ENCODE peak calls at places on chromosomes 2 and 18, in eight cellular contexts. G is upper lobe of left lung; U is activated T-cell treated with anti-CD3 and anti-CD28 coated beads, Interleukin-2, amount 50 U/mL, for 72 hours; P is brain microvascular endothelial cell; R is astrocyte of the cerebellum; J is NCI-H1417; E is left kidney; Q is astrocyte of the spinal cord. N is an unnamed sample.

GRCh38 chr2:38065502-38066135 is 10.3 kb downstream of the CYP1B1 start:
- DNase-seq in P (no peak), J (no peak), E (peak; percentile 31), Q (no peak), G (no peak), R (no peak), U (no peak), N (no peak)

GRCh38 chr2:130853391-130853790 is 16.7 kb downstream of the ARHGEF4 start:
- DNase-seq in R (no peak), E (no peak), J (peak; percentile 47), P (no peak), U (no peak), G (no peak), Q (no peak), N (no peak)

GRCh38 chr18:57122906-57123510 is 23.9 kb upstream of the BOD1L2 start:
- DNase-seq in G (no peak), J (no peak), Q (no peak), P (no peak), R (no peak), E (no peak), U (no peak), N (no peak)

GRCh38 chr2:222728621-222729020 is 57.2 kb downstream of the MOGAT1 start:
- DNase-seq in G (no peak), R (no peak), J (no peak), E (no peak), P (no peak), U (no peak), Q (no peak), N (no peak)

GRCh38 chr2:77629529-77629928 is 107.4 kb upstream of the LRRTM4 start:
- DNase-seq in R (peak; percentile 2), P (no peak), E (no peak), J (peak; percentile 40), Q (no peak), G (no peak), U (no peak), N (no peak)

GRCh38 chr2:43387092-43388062 is 161.0 kb upstream of the ZFP36L2 start:
- DNase-seq in R (no peak), U (no peak), E (no peak), Q (peak; percentile 66), P (peak; percentile 31), G (peak; percentile 28), J (no peak), N (no peak)

GRCh38 chr18:41144444-41144843 is 810.6 kb upstream of the PIK3C3 start:
- DNase-seq in P (peak; percentile 56), U (no peak), E (no peak), J (no peak), R (no peak), G (no peak), Q (peak; percentile 59), N (no peak)

GRCh38 chr2:53859354-53860159 is at the start of gene GPR75:
- DNase-seq in E (peak; percentile 76), U (no peak), R (no peak), P (no peak), J (peak; percentile 42), G (peak; percentile 27), Q (peak; percentile 26), N (no peak)

GRCh38 chr18:52451252-52451651 is 111.3 kb downstream of the DCC start:
- DNase-seq in J (peak; percentile 93), E (peak; percentile 7), U (no peak), P (no peak), Q (no peak), G (no peak), R (no peak), N (no peak)

GRCh38 chr2:7661532-7661931 is 744.3 kb downstream of the RNF144A start:
- DNase-seq in J (no peak), P (no peak), G (no peak), U (no peak), Q (no peak), R (no peak), E (no peak), N (no peak)

GRCh38 chr2:27013738-27014137 is 19.0 kb upstream of the TMEM214 start:
- DNase-seq in E (no peak), G (no peak), Q (no peak), P (no peak), U (no peak), R (no peak), J (no peak), N (no peak)